ENCODE peak calls at places on chromosomes 4 and X, in eight cellular contexts. L, E, A, X, G, D, P and U are unnamed samples.
A peak's percentile ranks its signal among the peaks of the same experiment; 100 is the strongest.

GRCh38 chr4:6200011-6200921 is at the start of gene JAKMIP1:
- DNase-seq in L (peak; percentile 91), E (peak; percentile 97), A (peak; percentile 98), X (peak; percentile 60), G (no peak), D (peak; percentile 53), P (peak; percentile 63), U (peak; percentile 99)

GRCh38 chr4:137267024-137267423 is 265.3 kb downstream of the PCDH18 start:
- DNase-seq in L (no peak), E (no peak), A (no peak), X (no peak), G (no peak), D (no peak), P (no peak), U (no peak)

GRCh38 chrX:106401965-106402559 is 209.7 kb upstream of the RADX start:
- DNase-seq in L (no peak), E (no peak), A (no peak), X (no peak), G (no peak), D (no peak), P (no peak), U (no peak)

GRCh38 chrX:50497067-50497466 is 26.4 kb upstream of the DGKK start:
- DNase-seq in L (no peak), E (no peak), A (no peak), X (no peak), G (no peak), D (no peak), P (no peak), U (no peak)

GRCh38 chrX:20382518-20383291 is 116.0 kb upstream of the RPS6KA3 start:
- DNase-seq in L (no peak), E (no peak), A (peak; percentile 13), X (no peak), G (no peak), D (peak; percentile 10), P (no peak), U (peak; percentile 10)

GRCh38 chr4:127686656-127687055 is 43.5 kb upstream of the SLC25A31 start:
- DNase-seq in L (no peak), E (no peak), A (no peak), X (no peak), G (no peak), D (no peak), P (no peak), U (no peak)

GRCh38 chrX:119009071-119009470 is 34.7 kb downstream of the LONRF3 start:
- DNase-seq in L (no peak), E (no peak), A (no peak), X (no peak), G (no peak), D (no peak), P (no peak), U (no peak)

GRCh38 chr4:2820216-2820982 is 23.2 kb upstream of the ADD1 start:
- DNase-seq in L (no peak), E (no peak), A (no peak), X (peak; percentile 74), G (no peak), D (no peak), P (no peak), U (no peak)

GRCh38 chr4:2290488-2290887 is 28.6 kb upstream of the MXD4 start:
- DNase-seq in L (no peak), E (no peak), A (no peak), X (no peak), G (no peak), D (no peak), P (no peak), U (no peak)

GRCh38 chrX:9341305-9342201 is 123.3 kb upstream of the TBL1X start:
- DNase-seq in L (no peak), E (peak; percentile 40), A (peak; percentile 77), X (peak; percentile 16), G (no peak), D (peak; percentile 26), P (peak; percentile 51), U (peak; percentile 63)

GRCh38 chrX:148363836-148364235 is 136.6 kb upstream of the AFF2 start:
- DNase-seq in L (no peak), E (no peak), A (no peak), X (no peak), G (no peak), D (no peak), P (no peak), U (no peak)

GRCh38 chr4:52172166-52172565 is 121.1 kb downstream of the SPATA18 start:
- DNase-seq in L (no peak), E (no peak), A (no peak), X (no peak), G (no peak), D (no peak), P (no peak), U (no peak)

GRCh38 chr4:168511780-168512467 is 15.1 kb downstream of the PALLD start:
- DNase-seq in L (no peak), E (no peak), A (no peak), X (no peak), G (no peak), D (peak; percentile 36), P (no peak), U (no peak)

GRCh38 chrX:13432776-13433605 is 113.1 kb upstream of the ATXN3L start:
- DNase-seq in L (no peak), E (no peak), A (no peak), X (no peak), G (peak; percentile 39), D (no peak), P (no peak), U (no peak)

GRCh38 chr4:86977621-86978184 is 42.9 kb downstream of the AFF1 start:
- DNase-seq in L (no peak), E (no peak), A (peak; percentile 49), X (peak; percentile 83), G (no peak), D (peak; percentile 94), P (no peak), U (no peak)

GRCh38 chr4:172344266-172344772 is 531.1 kb downstream of the GALNTL6 start:
- DNase-seq in L (no peak), E (no peak), A (no peak), X (no peak), G (no peak), D (no peak), P (no peak), U (peak; percentile 41)

GRCh38 chr4:149891381-149891780 is 75.7 kb upstream of the IQCM start:
- DNase-seq in L (no peak), E (no peak), A (no peak), X (no peak), G (no peak), D (no peak), P (no peak), U (no peak)

GRCh38 chr4:182306792-182307507 is 63.7 kb downstream of the TENM3 start:
- DNase-seq in L (no peak), E (no peak), A (no peak), X (no peak), G (no peak), D (peak; percentile 32), P (no peak), U (no peak)

GRCh38 chr4:71411976-71412375 is 73.2 kb downstream of the SLC4A4 start:
- DNase-seq in L (no peak), E (no peak), A (no peak), X (no peak), G (no peak), D (no peak), P (no peak), U (no peak)

GRCh38 chr4:1417522-1418390 is 11.5 kb upstream of the NKX1-1 start:
- DNase-seq in L (peak; percentile 24), E (no peak), A (no peak), X (no peak), G (no peak), D (peak; percentile 91), P (no peak), U (peak; percentile 30)

GRCh38 chr4:181559637-181560036 is 683.6 kb upstream of the TENM3 start:
- DNase-seq in L (no peak), E (no peak), A (no peak), X (no peak), G (no peak), D (no peak), P (no peak), U (no peak)

GRCh38 chr4:19947349-19947748 is 304.4 kb upstream of the SLIT2 start:
- DNase-seq in L (no peak), E (no peak), A (no peak), X (no peak), G (no peak), D (no peak), P (no peak), U (no peak)

GRCh38 chr4:123939621-123940020 is 543.0 kb downstream of the SPRY1 start:
- DNase-seq in L (no peak), E (no peak), A (no peak), X (no peak), G (peak; percentile 77), D (peak; percentile 73), P (no peak), U (no peak)

GRCh38 chrX:78923198-78924015 is 21.8 kb upstream of the P2RY10 start:
- DNase-seq in L (no peak), E (no peak), A (peak; percentile 53), X (no peak), G (no peak), D (no peak), P (no peak), U (no peak)

GRCh38 chr4:154485127-154485773 is 6.3 kb downstream of the DCHS2 start:
- DNase-seq in L (no peak), E (no peak), A (peak; percentile 45), X (no peak), G (no peak), D (no peak), P (no peak), U (no peak)

GRCh38 chrX:69027181-69028005 is 137.9 kb downstream of the PJA1 start:
- DNase-seq in L (no peak), E (no peak), A (no peak), X (no peak), G (peak; percentile 31), D (peak; percentile 84), P (no peak), U (no peak)

GRCh38 chr4:38753021-38753806 is 29.6 kb downstream of the TLR10 start:
- DNase-seq in L (peak; percentile 41), E (peak; percentile 78), A (no peak), X (peak; percentile 4), G (peak; percentile 90), D (peak; percentile 88), P (no peak), U (peak; percentile 19)

GRCh38 chrX:19743386-19743785 is 144.0 kb downstream of the SH3KBP1 start:
- DNase-seq in L (no peak), E (no peak), A (peak; percentile 45), X (no peak), G (no peak), D (no peak), P (no peak), U (no peak)

GRCh38 chrX:47078129-47079043 is at the start of gene RGN:
- DNase-seq in L (no peak), E (peak; percentile 30), A (no peak), X (no peak), G (no peak), D (no peak), P (no peak), U (peak; percentile 18)